ENCODE peak calls at places on chromosome 16, in six cellular contexts. U is upper lobe of left lung, H is A549, G is HepG2, T is K562, X is GM12878. V is an unnamed sample.

GRCh38 chr16:24834459-24835335 is 11.1 kb upstream of the SLC5A11 start:
- ATAC-seq in H (peak; percentile 87), U (peak; percentile 29), T (peak; percentile 89), G (peak; percentile 81), X (peak; percentile 85), V (no peak)

GRCh38 chr16:2770057-2770780 is 6.9 kb downstream of the ELOB start:
- ATAC-seq in G (peak; percentile 21), X (peak; percentile 24), T (peak; percentile 55), U (peak; percentile 1), H (peak; percentile 39), V (peak; percentile 5)

GRCh38 chr16:75264999-75265910 is 13.8 kb upstream of the BCAR1 start:
- ATAC-seq in T (peak; percentile 35), H (peak; percentile 17), X (peak; percentile 28), G (no peak), U (peak; percentile 28), V (peak; percentile 29)

GRCh38 chr16:53542283-53542682 is 39.3 kb upstream of the AKTIP start:
- ATAC-seq in H (no peak), T (peak; percentile 53), X (no peak), U (no peak), G (no peak), V (no peak)

GRCh38 chr16:952321-952720 is 18.5 kb downstream of the LMF1 start:
- ATAC-seq in H (no peak), G (no peak), T (peak; percentile 32), U (no peak), X (no peak), V (no peak)

GRCh38 chr16:2480948-2481347 is 6.0 kb downstream of the TBC1D24 start:
- ATAC-seq in H (no peak), T (no peak), X (no peak), G (no peak), U (no peak), V (no peak)

GRCh38 chr16:1049113-1049975 is 23.2 kb upstream of the SSTR5 start:
- ATAC-seq in G (peak; percentile 37), T (no peak), X (no peak), U (no peak), H (no peak), V (no peak)

GRCh38 chr16:23857256-23857891 is 21.6 kb downstream of the PRKCB start:
- ATAC-seq in T (peak; percentile 37), U (peak; percentile 43), X (no peak), G (no peak), H (no peak), V (no peak)

GRCh38 chr16:75138233-75138632 is 10.1 kb upstream of the ZFP1 start:
- ATAC-seq in T (no peak), U (no peak), H (no peak), X (no peak), G (no peak), V (no peak)

GRCh38 chr16:83956336-83957289 is 3.6 kb downstream of the OSGIN1 start:
- ATAC-seq in X (peak; percentile 79), G (peak; percentile 19), H (peak; percentile 46), U (peak; percentile 36), T (peak; percentile 65), V (no peak)

GRCh38 chr16:85221081-85221809 is 109.0 kb upstream of the CIBAR2 start:
- ATAC-seq in X (no peak), H (no peak), U (no peak), T (no peak), G (peak; percentile 33), V (no peak)

GRCh38 chr16:12502671-12503070 is 301.0 kb downstream of the CPPED1 start:
- ATAC-seq in G (no peak), T (no peak), X (no peak), U (no peak), H (no peak), V (no peak)

GRCh38 chr16:69532761-69533459 is 32.9 kb upstream of the NFAT5 start:
- ATAC-seq in G (peak; percentile 54), T (peak; percentile 17), U (no peak), X (no peak), H (no peak), V (no peak)

GRCh38 chr16:48393843-48394703 is 8.9 kb upstream of the SIAH1 start:
- ATAC-seq in U (peak; percentile 90), G (peak; percentile 49), T (peak; percentile 67), X (no peak), H (peak; percentile 32), V (peak; percentile 93)

GRCh38 chr16:28985611-28986041 is 774 bp downstream of the LAT start:
- ATAC-seq in T (no peak), H (no peak), U (no peak), X (no peak), G (no peak), V (no peak)

GRCh38 chr16:23195415-23195978 is 13.0 kb downstream of the SCNN1G start:
- ATAC-seq in X (peak; percentile 34), G (no peak), H (no peak), T (no peak), U (peak; percentile 42), V (no peak)

GRCh38 chr16:80824623-80825364 is 20.4 kb upstream of the CDYL2 start:
- ATAC-seq in G (no peak), H (peak; percentile 56), U (peak; percentile 44), X (peak; percentile 59), T (peak; percentile 60), V (no peak)

DNA sequence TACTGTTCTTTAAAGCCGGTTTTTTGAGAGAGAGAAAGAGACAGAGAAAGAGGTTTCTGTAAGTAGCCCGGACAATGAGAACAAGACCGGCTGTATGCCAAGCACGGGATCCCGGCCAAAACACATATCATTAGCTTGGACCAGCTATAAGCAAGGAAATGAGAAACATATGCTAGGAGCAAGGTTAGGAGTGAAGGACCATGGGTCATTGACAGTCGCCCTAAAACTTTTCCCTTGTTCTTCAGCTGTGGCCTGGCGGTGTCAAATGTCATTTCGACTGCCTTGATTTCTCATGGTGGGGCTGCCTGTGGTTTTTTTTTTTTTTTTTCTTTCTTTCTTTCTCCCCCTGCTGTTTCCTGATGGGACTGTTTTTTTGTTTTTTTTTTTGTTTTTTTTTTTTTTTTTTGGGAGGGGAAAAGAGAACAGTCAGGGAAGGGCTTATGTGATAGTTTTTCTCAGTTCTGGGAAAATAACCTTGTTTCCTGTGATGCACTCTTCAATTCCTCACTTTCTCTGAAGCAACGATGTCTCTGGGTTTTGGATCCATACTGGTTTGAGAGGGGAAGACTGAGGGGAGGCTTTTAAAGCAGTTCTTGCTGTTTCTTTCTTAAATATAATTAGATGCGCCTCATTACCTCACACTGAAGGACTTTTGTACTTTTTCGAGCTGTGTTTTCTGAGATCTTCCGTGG is 124.8 kb upstream of the ZFHX3 start:
- ATAC-seq in H (peak; percentile 43), U (peak; percentile 72), T (no peak), X (no peak), G (peak; percentile 49), V (peak; percentile 31)
- TF ChIP-seq EP300 in H (no peak), U (no peak), T (no peak), X (no peak), G (no peak), V (no peak)

GRCh38 chr16:66444049-66444481 is 17.0 kb downstream of the BEAN1 start:
- ATAC-seq in T (peak; percentile 76), G (peak; percentile 98), H (peak; percentile 84), U (no peak), X (peak; percentile 45), V (no peak)
- TF ChIP-seq EP300 in T (no peak), G (no peak), H (no peak), U (no peak), X (no peak), V (no peak)

GRCh38 chr16:46884513-46885293 is 541 bp downstream of the GPT2 start:
- ATAC-seq in U (no peak), T (peak; percentile 8), G (no peak), X (peak; percentile 7), H (peak; percentile 1), V (peak; percentile 16)

GRCh38 chr16:46882304-46882939 is 1.7 kb upstream of the GPT2 start:
- ATAC-seq in G (peak; percentile 10), U (no peak), T (no peak), H (no peak), X (no peak), V (no peak)

GRCh38 chr16:46883353-46883689 is 841 bp upstream of the GPT2 start:
- ATAC-seq in X (no peak), G (peak; percentile 48), U (no peak), H (peak; percentile 1), T (no peak), V (no peak)

GRCh38 chr16:46882940-46883307 is 1.2 kb upstream of the GPT2 start:
- ATAC-seq in X (no peak), U (no peak), T (no peak), H (no peak), G (peak; percentile 1), V (no peak)

GRCh38 chr16:46883690-46884512 is at the start of gene GPT2:
- ATAC-seq in T (peak; percentile 99), G (peak; percentile 93), H (peak; percentile 99), U (peak; percentile 99), X (peak; percentile 99), V (peak; percentile 99)
- TF ChIP-seq EP300 in T (no peak), G (peak; percentile 56), H (no peak), U (no peak), X (no peak), V (no peak)

GRCh38 chr16:89656435-89657121 is 930 bp downstream of the CHMP1A start:
- ATAC-seq in G (no peak), U (no peak), H (no peak), T (no peak), X (no peak), V (no peak)

GRCh38 chr16:89655062-89655643 is 2.4 kb downstream of the CHMP1A start:
- ATAC-seq in X (no peak), H (no peak), U (no peak), T (no peak), G (no peak), V (no peak)

GRCh38 chr16:89658221-89658879 is 714 bp downstream of the SPATA33 start:
- ATAC-seq in H (peak; percentile 53), T (peak; percentile 72), X (peak; percentile 34), G (peak; percentile 53), U (peak; percentile 22), V (no peak)

GRCh38 chr16:89660146-89660545 is 2.5 kb downstream of the SPATA33 start:
- ATAC-seq in G (no peak), U (no peak), H (no peak), T (no peak), X (no peak), V (no peak)

GRCh38 chr16:89657442-89658220 is at the start of the genes CHMP1A and SPATA33:
- ATAC-seq in U (peak; percentile 99), H (peak; percentile 96), T (peak; percentile 97), G (peak; percentile 93), X (peak; percentile 97), V (peak; percentile 95)
- TF ChIP-seq EP300 in U (no peak), H (no peak), T (no peak), G (no peak), X (no peak), V (no peak)

GRCh38 chr16:68090109-68090508 is 4.9 kb downstream of the NFATC3 start:
- ATAC-seq in U (no peak), G (no peak), X (no peak), T (no peak), H (no peak), V (no peak)

GRCh38 chr16:68093816-68094613 is 8.8 kb downstream of the NFATC3 start:
- ATAC-seq in H (peak; percentile 92), U (peak; percentile 75), X (peak; percentile 69), G (peak; percentile 67), T (peak; percentile 77), V (no peak)

GRCh38 chr16:68090526-68090925 is 5.4 kb downstream of the NFATC3 start:
- ATAC-seq in H (no peak), X (peak; percentile 12), G (no peak), T (no peak), U (no peak), V (no peak)

GRCh38 chr16:68089067-68089466 is 3.9 kb downstream of the NFATC3 start:
- ATAC-seq in U (no peak), T (no peak), H (no peak), G (no peak), X (no peak), V (no peak)

GRCh38 chr16:68091604-68092261 is 6.6 kb downstream of the NFATC3 start:
- ATAC-seq in U (no peak), X (peak; percentile 11), H (peak; percentile 23), T (peak; percentile 55), G (peak; percentile 63), V (no peak)
- TF ChIP-seq EP300 in U (no peak), X (no peak), H (no peak), T (no peak), G (no peak), V (no peak)